ENCODE peak calls at places on chromosomes 6 and 20, in ten cellular contexts. One of them, this sample, is unnamed.

GRCh38 chr6:123323419-123324329 is 313.1 kb downstream of the TRDN start:
- DNase-seq in skeletal muscle cell: peak
- DNase-seq in stimulated activated CD4-positive, alpha-beta T cell treated with anti-CD3 and anti-CD28 coated beads, Interleukin-2, amount 100 ng/mL, for 24 hours: no peak
- DNase-seq in NCI-H2081: no peak
- DNase-seq in psoas muscle: no peak
- DNase-seq in HL-60: no peak
- DNase-seq in NCI-H1092: no peak
- DNase-seq in SK-MEL-5: peak
- DNase-seq in T follicular helper cell: no peak
- DNase-seq in H9: no peak
- DNase-seq in this sample: no peak

GRCh38 chr6:141110486-141110885 is 1022.2 kb upstream of the GJE1 start:
- DNase-seq in skeletal muscle cell: peak
- DNase-seq in stimulated activated CD4-positive, alpha-beta T cell treated with anti-CD3 and anti-CD28 coated beads, Interleukin-2, amount 100 ng/mL, for 24 hours: no peak
- DNase-seq in NCI-H2081: no peak
- DNase-seq in psoas muscle: no peak
- DNase-seq in HL-60: no peak
- DNase-seq in NCI-H1092: no peak
- DNase-seq in SK-MEL-5: peak
- DNase-seq in T follicular helper cell: no peak
- DNase-seq in H9: no peak
- DNase-seq in this sample: no peak

GRCh38 chr20:57291003-57291402 is 24.6 kb upstream of the BMP7 start:
- DNase-seq in skeletal muscle cell: no peak
- DNase-seq in stimulated activated CD4-positive, alpha-beta T cell treated with anti-CD3 and anti-CD28 coated beads, Interleukin-2, amount 100 ng/mL, for 24 hours: no peak
- DNase-seq in NCI-H2081: no peak
- DNase-seq in psoas muscle: no peak
- DNase-seq in HL-60: no peak
- DNase-seq in NCI-H1092: no peak
- DNase-seq in SK-MEL-5: no peak
- DNase-seq in T follicular helper cell: no peak
- DNase-seq in H9: peak
- DNase-seq in this sample: peak

GRCh38 chr20:9483131-9483530 is 31.3 kb upstream of the LAMP5 start:
- DNase-seq in skeletal muscle cell: no peak
- DNase-seq in stimulated activated CD4-positive, alpha-beta T cell treated with anti-CD3 and anti-CD28 coated beads, Interleukin-2, amount 100 ng/mL, for 24 hours: no peak
- DNase-seq in NCI-H2081: no peak
- DNase-seq in psoas muscle: no peak
- DNase-seq in HL-60: no peak
- DNase-seq in NCI-H1092: no peak
- DNase-seq in SK-MEL-5: no peak
- DNase-seq in T follicular helper cell: no peak
- DNase-seq in H9: no peak
- DNase-seq in this sample: no peak

GRCh38 chr20:43541214-43541613 is 17.6 kb upstream of the SGK2 start:
- DNase-seq in skeletal muscle cell: peak
- DNase-seq in stimulated activated CD4-positive, alpha-beta T cell treated with anti-CD3 and anti-CD28 coated beads, Interleukin-2, amount 100 ng/mL, for 24 hours: no peak
- DNase-seq in NCI-H2081: no peak
- DNase-seq in psoas muscle: no peak
- DNase-seq in HL-60: no peak
- DNase-seq in NCI-H1092: no peak
- DNase-seq in SK-MEL-5: no peak
- DNase-seq in T follicular helper cell: no peak
- DNase-seq in H9: no peak
- DNase-seq in this sample: no peak

GRCh38 chr20:20303742-20304141 is 64.2 kb upstream of the INSM1 start:
- DNase-seq in skeletal muscle cell: no peak
- DNase-seq in stimulated activated CD4-positive, alpha-beta T cell treated with anti-CD3 and anti-CD28 coated beads, Interleukin-2, amount 100 ng/mL, for 24 hours: no peak
- DNase-seq in NCI-H2081: no peak
- DNase-seq in psoas muscle: peak
- DNase-seq in HL-60: no peak
- DNase-seq in NCI-H1092: no peak
- DNase-seq in SK-MEL-5: no peak
- DNase-seq in T follicular helper cell: no peak
- DNase-seq in H9: no peak
- DNase-seq in this sample: no peak

GRCh38 chr20:52031574-52032303 is 159.8 kb downstream of the ZFP64 start:
- DNase-seq in skeletal muscle cell: peak
- DNase-seq in stimulated activated CD4-positive, alpha-beta T cell treated with anti-CD3 and anti-CD28 coated beads, Interleukin-2, amount 100 ng/mL, for 24 hours: no peak
- DNase-seq in NCI-H2081: no peak
- DNase-seq in psoas muscle: no peak
- DNase-seq in HL-60: no peak
- DNase-seq in NCI-H1092: no peak
- DNase-seq in SK-MEL-5: no peak
- DNase-seq in T follicular helper cell: no peak
- DNase-seq in H9: no peak
- DNase-seq in this sample: no peak

GRCh38 chr6:169452117-169452868 is 198.6 kb upstream of the THBS2 start:
- DNase-seq in skeletal muscle cell: peak
- DNase-seq in stimulated activated CD4-positive, alpha-beta T cell treated with anti-CD3 and anti-CD28 coated beads, Interleukin-2, amount 100 ng/mL, for 24 hours: no peak
- DNase-seq in NCI-H2081: no peak
- DNase-seq in psoas muscle: peak
- DNase-seq in HL-60: no peak
- DNase-seq in NCI-H1092: no peak
- DNase-seq in SK-MEL-5: no peak
- DNase-seq in T follicular helper cell: no peak
- DNase-seq in H9: no peak
- DNase-seq in this sample: no peak

GRCh38 chr6:81751388-81752083 is 945 bp downstream of the TENT5A start:
- DNase-seq in skeletal muscle cell: no peak
- DNase-seq in stimulated activated CD4-positive, alpha-beta T cell treated with anti-CD3 and anti-CD28 coated beads, Interleukin-2, amount 100 ng/mL, for 24 hours: peak
- DNase-seq in NCI-H2081: no peak
- DNase-seq in psoas muscle: peak
- DNase-seq in HL-60: peak
- DNase-seq in NCI-H1092: no peak
- DNase-seq in SK-MEL-5: peak
- DNase-seq in T follicular helper cell: no peak
- DNase-seq in H9: peak
- DNase-seq in this sample: peak

GRCh38 chr6:79353226-79353625 is 118.7 kb upstream of the HMGN3 start:
- DNase-seq in skeletal muscle cell: no peak
- DNase-seq in stimulated activated CD4-positive, alpha-beta T cell treated with anti-CD3 and anti-CD28 coated beads, Interleukin-2, amount 100 ng/mL, for 24 hours: no peak
- DNase-seq in NCI-H2081: no peak
- DNase-seq in psoas muscle: no peak
- DNase-seq in HL-60: no peak
- DNase-seq in NCI-H1092: no peak
- DNase-seq in SK-MEL-5: no peak
- DNase-seq in T follicular helper cell: no peak
- DNase-seq in H9: no peak
- DNase-seq in this sample: no peak

GRCh38 chr20:64109831-64110391 is 2.5 kb upstream of the NPBWR2 start:
- DNase-seq in skeletal muscle cell: no peak
- DNase-seq in stimulated activated CD4-positive, alpha-beta T cell treated with anti-CD3 and anti-CD28 coated beads, Interleukin-2, amount 100 ng/mL, for 24 hours: peak
- DNase-seq in NCI-H2081: no peak
- DNase-seq in psoas muscle: peak
- DNase-seq in HL-60: no peak
- DNase-seq in NCI-H1092: no peak
- DNase-seq in SK-MEL-5: no peak
- DNase-seq in T follicular helper cell: no peak
- DNase-seq in H9: no peak
- DNase-seq in this sample: peak

GRCh38 chr6:42354707-42355106 is 97.0 kb downstream of the TRERF1 start:
- DNase-seq in skeletal muscle cell: no peak
- DNase-seq in stimulated activated CD4-positive, alpha-beta T cell treated with anti-CD3 and anti-CD28 coated beads, Interleukin-2, amount 100 ng/mL, for 24 hours: no peak
- DNase-seq in NCI-H2081: no peak
- DNase-seq in psoas muscle: no peak
- DNase-seq in HL-60: no peak
- DNase-seq in NCI-H1092: no peak
- DNase-seq in SK-MEL-5: no peak
- DNase-seq in T follicular helper cell: no peak
- DNase-seq in H9: no peak
- DNase-seq in this sample: no peak

GRCh38 chr6:13485923-13486557 is 1.4 kb downstream of the GFOD1 start:
- DNase-seq in skeletal muscle cell: no peak
- DNase-seq in stimulated activated CD4-positive, alpha-beta T cell treated with anti-CD3 and anti-CD28 coated beads, Interleukin-2, amount 100 ng/mL, for 24 hours: peak
- DNase-seq in NCI-H2081: peak
- DNase-seq in psoas muscle: peak
- DNase-seq in HL-60: peak
- DNase-seq in NCI-H1092: no peak
- DNase-seq in SK-MEL-5: peak
- DNase-seq in T follicular helper cell: no peak
- DNase-seq in H9: no peak
- DNase-seq in this sample: peak

GRCh38 chr6:6614965-6615304 is 26.4 kb downstream of the LY86 start:
- DNase-seq in skeletal muscle cell: no peak
- DNase-seq in stimulated activated CD4-positive, alpha-beta T cell treated with anti-CD3 and anti-CD28 coated beads, Interleukin-2, amount 100 ng/mL, for 24 hours: no peak
- DNase-seq in NCI-H2081: no peak
- DNase-seq in psoas muscle: no peak
- DNase-seq in HL-60: no peak
- DNase-seq in NCI-H1092: no peak
- DNase-seq in SK-MEL-5: no peak
- DNase-seq in T follicular helper cell: no peak
- DNase-seq in H9: no peak
- DNase-seq in this sample: no peak

GRCh38 chr6:54910326-54910952 is 63.9 kb downstream of the FAM83B start:
- DNase-seq in skeletal muscle cell: no peak
- DNase-seq in stimulated activated CD4-positive, alpha-beta T cell treated with anti-CD3 and anti-CD28 coated beads, Interleukin-2, amount 100 ng/mL, for 24 hours: no peak
- DNase-seq in NCI-H2081: no peak
- DNase-seq in psoas muscle: no peak
- DNase-seq in HL-60: no peak
- DNase-seq in NCI-H1092: no peak
- DNase-seq in SK-MEL-5: peak
- DNase-seq in T follicular helper cell: no peak
- DNase-seq in H9: no peak
- DNase-seq in this sample: no peak

GRCh38 chr6:79421707-79422484 is 115.3 kb downstream of the LCA5 start:
- DNase-seq in skeletal muscle cell: peak
- DNase-seq in stimulated activated CD4-positive, alpha-beta T cell treated with anti-CD3 and anti-CD28 coated beads, Interleukin-2, amount 100 ng/mL, for 24 hours: no peak
- DNase-seq in NCI-H2081: peak
- DNase-seq in psoas muscle: no peak
- DNase-seq in HL-60: no peak
- DNase-seq in NCI-H1092: peak
- DNase-seq in SK-MEL-5: peak
- DNase-seq in T follicular helper cell: no peak
- DNase-seq in H9: no peak
- DNase-seq in this sample: no peak

This sample was measured in WTC11.